ENCODE peak calls at places on chromosomes 1 and 21, in six cellular contexts. One of them, this sample, is unnamed.

GRCh38 chr1:27086026-27086425 is 68.9 kb downstream of the SLC9A1 start:
- DNase-seq in tibial artery: no peak
- DNase-seq in amniotic epithelial cell: no peak
- DNase-seq in HS-5: no peak
- DNase-seq in H54: no peak
- DNase-seq in occipital lobe: no peak
- DNase-seq in this sample: no peak

GRCh38 chr1:221237587-221237986 is 358.3 kb downstream of the HLX start:
- DNase-seq in tibial artery: no peak
- DNase-seq in amniotic epithelial cell: no peak
- DNase-seq in HS-5: no peak
- DNase-seq in H54: no peak
- DNase-seq in occipital lobe: no peak
- DNase-seq in this sample: no peak

GRCh38 chr1:185397183-185397582 is 80.1 kb upstream of the IVNS1ABP start:
- DNase-seq in tibial artery: no peak
- DNase-seq in amniotic epithelial cell: no peak
- DNase-seq in HS-5: no peak
- DNase-seq in H54: no peak
- DNase-seq in occipital lobe: no peak
- DNase-seq in this sample: no peak

GRCh38 chr1:28950449-28950848 is 36.1 kb downstream of the EPB41 start:
- DNase-seq in tibial artery: no peak
- DNase-seq in amniotic epithelial cell: no peak
- DNase-seq in HS-5: no peak
- DNase-seq in H54: no peak
- DNase-seq in occipital lobe: no peak
- DNase-seq in this sample: no peak

GRCh38 chr1:157439318-157439954 is 112.9 kb downstream of the FCRL5 start:
- DNase-seq in tibial artery: no peak
- DNase-seq in amniotic epithelial cell: no peak
- DNase-seq in HS-5: no peak
- DNase-seq in H54: no peak
- DNase-seq in occipital lobe: no peak
- DNase-seq in this sample: no peak

GRCh38 chr1:41876533-41877445 is 41.9 kb downstream of the HIVEP3 start:
- DNase-seq in tibial artery: no peak
- DNase-seq in amniotic epithelial cell: peak; percentile 59
- DNase-seq in HS-5: no peak
- DNase-seq in H54: no peak
- DNase-seq in occipital lobe: no peak
- DNase-seq in this sample: no peak

GRCh38 chr1:58885998-58886397 is 102.2 kb upstream of the JUN start:
- DNase-seq in tibial artery: peak; percentile 91
- DNase-seq in amniotic epithelial cell: no peak
- DNase-seq in HS-5: no peak
- DNase-seq in H54: no peak
- DNase-seq in occipital lobe: peak; percentile 30
- DNase-seq in this sample: peak; percentile 67

GRCh38 chr1:224333309-224333926 is 3.4 kb upstream of the NVL start:
- DNase-seq in tibial artery: no peak
- DNase-seq in amniotic epithelial cell: peak; percentile 73
- DNase-seq in HS-5: no peak
- DNase-seq in H54: no peak
- DNase-seq in occipital lobe: no peak
- DNase-seq in this sample: no peak

GRCh38 chr21:44970766-44971671 is 31.2 kb downstream of the SLX9 start:
- DNase-seq in tibial artery: no peak
- DNase-seq in amniotic epithelial cell: no peak
- DNase-seq in HS-5: no peak
- DNase-seq in H54: no peak
- DNase-seq in occipital lobe: no peak
- DNase-seq in this sample: no peak

GRCh38 chr1:183734600-183735036 is 70.3 kb upstream of the RGL1 start:
- DNase-seq in tibial artery: no peak
- DNase-seq in amniotic epithelial cell: peak; percentile 67
- DNase-seq in HS-5: no peak
- DNase-seq in H54: no peak
- DNase-seq in occipital lobe: no peak
- DNase-seq in this sample: peak; percentile 64

GRCh38 chr1:36172017-36172747 is 16.2 kb downstream of the MAP7D1 start:
- DNase-seq in tibial artery: no peak
- DNase-seq in amniotic epithelial cell: no peak
- DNase-seq in HS-5: no peak
- DNase-seq in H54: no peak
- DNase-seq in occipital lobe: no peak
- DNase-seq in this sample: no peak

GRCh38 chr1:211577277-211577825 is 1.6 kb downstream of the SLC30A1 start:
- DNase-seq in tibial artery: no peak
- DNase-seq in amniotic epithelial cell: no peak
- DNase-seq in HS-5: no peak
- DNase-seq in H54: no peak
- DNase-seq in occipital lobe: peak; percentile 32
- DNase-seq in this sample: no peak

GRCh38 chr1:171196351-171196750 is 11.3 kb downstream of the FMO2 start:
- DNase-seq in tibial artery: no peak
- DNase-seq in amniotic epithelial cell: no peak
- DNase-seq in HS-5: no peak
- DNase-seq in H54: no peak
- DNase-seq in occipital lobe: no peak
- DNase-seq in this sample: no peak

GRCh38 chr21:44514746-44515358 is 25.1 kb downstream of the KRTAP10-1 start:
- DNase-seq in tibial artery: no peak
- DNase-seq in amniotic epithelial cell: no peak
- DNase-seq in HS-5: no peak
- DNase-seq in H54: no peak
- DNase-seq in occipital lobe: no peak
- DNase-seq in this sample: no peak

GRCh38 chr1:236154126-236154525 is 11.8 kb downstream of the GPR137B start:
- DNase-seq in tibial artery: no peak
- DNase-seq in amniotic epithelial cell: no peak
- DNase-seq in HS-5: no peak
- DNase-seq in H54: no peak
- DNase-seq in occipital lobe: no peak
- DNase-seq in this sample: no peak

GRCh38 chr1:107132780-107133179 is 8.1 kb upstream of the NTNG1 start:
- DNase-seq in tibial artery: no peak
- DNase-seq in amniotic epithelial cell: no peak
- DNase-seq in HS-5: no peak
- DNase-seq in H54: no peak
- DNase-seq in occipital lobe: no peak
- DNase-seq in this sample: no peak

GRCh38 chr1:220527279-220528048 is 472 bp upstream of the MARK1 start:
- DNase-seq in tibial artery: peak; percentile 75
- DNase-seq in amniotic epithelial cell: no peak
- DNase-seq in HS-5: no peak
- DNase-seq in H54: no peak
- DNase-seq in occipital lobe: peak; percentile 39
- DNase-seq in this sample: peak; percentile 71

GRCh38 chr1:85571830-85572229 is 8.7 kb upstream of the CCN1 start:
- DNase-seq in tibial artery: no peak
- DNase-seq in amniotic epithelial cell: peak; percentile 78
- DNase-seq in HS-5: no peak
- DNase-seq in H54: no peak
- DNase-seq in occipital lobe: no peak
- DNase-seq in this sample: no peak

GRCh38 chr1:53585565-53585964 is 126.4 kb downstream of the DMRTB1 start:
- DNase-seq in tibial artery: peak; percentile 40
- DNase-seq in amniotic epithelial cell: no peak
- DNase-seq in HS-5: no peak
- DNase-seq in H54: no peak
- DNase-seq in occipital lobe: no peak
- DNase-seq in this sample: no peak

GRCh38 chr1:182330303-182330702 is 61.3 kb downstream of the GLUL start:
- DNase-seq in tibial artery: no peak
- DNase-seq in amniotic epithelial cell: peak; percentile 14
- DNase-seq in HS-5: no peak
- DNase-seq in H54: no peak
- DNase-seq in occipital lobe: no peak
- DNase-seq in this sample: no peak